ENCODE peak calls at places on chromosomes 1 and 21, in nine cellular contexts. X, K, Q, Z, T, E, I, N and P are unnamed samples. For H3K9me3 and H3K4me1, the result is how much of the 10 kb centered on the place peaks cover.

GRCh38 chr21:16377857-16378256 is 648.1 kb downstream of the USP25 start:
- DNase-seq in X (no peak), K (no peak), Q (no peak), Z (no peak), T (peak), E (no peak), I (no peak), N (no peak), P (no peak)

GRCh38 chr1:243850368-243851128 is 505 bp upstream of the AKT3 start:
- DNase-seq in X (peak), K (peak), Q (peak), Z (no peak), T (peak), E (peak), I (peak), N (peak), P (peak)

GRCh38 chr1:241213147-241213546 is 143.9 kb downstream of the RGS7 start:
- DNase-seq in X (no peak), K (no peak), Q (no peak), Z (no peak), T (no peak), E (no peak), I (no peak), N (no peak), P (no peak)

GRCh38 chr1:66168919-66169725 is 364.8 kb upstream of the SGIP1 start:
- DNase-seq in X (no peak), K (no peak), Q (no peak), Z (no peak), T (no peak), E (no peak), I (no peak), N (no peak), P (no peak)

GRCh38 chr1:17405898-17406759 is 33.3 kb downstream of the RCC2 start:
- DNase-seq in X (peak), K (peak), Q (peak), Z (no peak), T (peak), E (peak), I (peak), N (peak), P (peak)

GRCh38 chr21:45602106-45602505 is 41.4 kb upstream of the PCBP3 start:
- DNase-seq in X (no peak), K (no peak), Q (no peak), Z (no peak), T (no peak), E (no peak), I (no peak), N (no peak), P (no peak)

GRCh38 chr1:41268154-41268770 is 26.2 kb upstream of the SCMH1 start:
- DNase-seq in X (peak), K (peak), Q (peak), Z (no peak), T (peak), E (peak), I (peak), N (peak), P (peak)

GRCh38 chr1:5975133-5975880 is 16.9 kb downstream of the NPHP4 start:
- DNase-seq in X (no peak), K (no peak), Q (peak), Z (no peak), T (peak), E (peak), I (peak), N (peak), P (no peak)

GRCh38 chr1:45802343-45803298 is 791 bp upstream of the MAST2 start:
- DNase-seq in X (peak), K (peak), Q (peak), Z (no peak), T (peak), E (peak), I (peak), N (peak), P (peak)

GRCh38 chr1:22829001-22829989 is 118.7 kb downstream of the EPHB2 start:
- DNase-seq in X (no peak), K (no peak), Q (peak), Z (no peak), T (no peak), E (no peak), I (no peak), N (no peak), P (no peak)

GRCh38 chr1:23529146-23530088 is 1.6 kb downstream of the E2F2 start:
- DNase-seq in X (no peak), K (no peak), Q (peak), Z (no peak), T (no peak), E (no peak), I (no peak), N (peak), P (no peak)

GRCh38 chr1:156752843-156753486 is 1.5 kb upstream of the HDGF start:
- DNase-seq in X (no peak), K (no peak), Q (no peak), Z (no peak), T (no peak), E (no peak), I (no peak), N (no peak), P (no peak)

GRCh38 chr21:44966135-44967081 is 26.6 kb downstream of the SLX9 start:
- DNase-seq in X (no peak), K (no peak), Q (peak), Z (no peak), T (no peak), E (no peak), I (peak), N (no peak), P (peak)

GRCh38 chr1:11700655-11701467 is 9.4 kb downstream of the DRAXIN start:
- DNase-seq in X (no peak), K (no peak), Q (no peak), Z (no peak), T (no peak), E (no peak), I (no peak), N (no peak), P (no peak)

GRCh38 chr21:45482899-45483821 is 59.1 kb downstream of the SLC19A1 start:
- DNase-seq in X (no peak), K (no peak), Q (no peak), Z (no peak), T (no peak), E (no peak), I (no peak), N (no peak), P (no peak)

GRCh38 chr21:28590722-28591121 is 402.0 kb downstream of the LTN1 start:
- DNase-seq in X (no peak), K (no peak), Q (no peak), Z (no peak), T (no peak), E (no peak), I (no peak), N (no peak), P (no peak)

GRCh38 chr1:227304665-227305064 is 13.6 kb downstream of the CDC42BPA start:
- DNase-seq in X (no peak), K (no peak), Q (no peak), Z (no peak), T (no peak), E (no peak), I (no peak), N (no peak), P (no peak)

GRCh38 chr1:150256549-150257341 is 829 bp upstream of the CA14 start:
- DNase-seq in X (no peak), K (no peak), Q (no peak), Z (no peak), T (no peak), E (no peak), I (no peak), N (no peak), P (no peak)

GRCh38 chr1:7613106-7613850 is 157.8 kb upstream of the VAMP3 start:
- DNase-seq in X (no peak), K (no peak), Q (no peak), Z (no peak), T (no peak), E (no peak), I (no peak), N (no peak), P (no peak)

GRCh38 chr21:40053007-40053406 is 185.8 kb downstream of the PCP4 start:
- DNase-seq in X (no peak), K (peak), Q (no peak), Z (no peak), T (no peak), E (no peak), I (no peak), N (peak), P (peak)

GRCh38 chr1:240284656-240285427 is 193.2 kb downstream of the FMN2 start:
- DNase-seq in X (no peak), K (no peak), Q (no peak), Z (no peak), T (no peak), E (no peak), I (no peak), N (no peak), P (no peak)

GRCh38 chr1:90534669-90535379 is 182.3 kb downstream of the BARHL2 start:
- DNase-seq in X (no peak), K (no peak), Q (no peak), Z (no peak), T (no peak), E (no peak), I (no peak), N (no peak), P (no peak)

GRCh38 chr1:235622933-235623790 is 26.4 kb downstream of the GNG4 start:
- DNase-seq in X (no peak), K (no peak), Q (no peak), Z (no peak), T (no peak), E (no peak), I (no peak), N (peak), P (no peak)

GRCh38 chr21:42781981-42782722 is 97.2 kb downstream of the WDR4 start:
- DNase-seq in X (no peak), K (no peak), Q (no peak), Z (no peak), T (peak), E (peak), I (peak), N (no peak), P (no peak)

GRCh38 chr1:55751776-55752175 is 536.6 kb upstream of the USP24 start:
- DNase-seq in X (no peak), K (no peak), Q (no peak), Z (no peak), T (no peak), E (no peak), I (no peak), N (no peak), P (no peak)

GRCh38 chr1:188433428-188433827 is 1604.7 kb downstream of the PLA2G4A start:
- DNase-seq in X (no peak), K (no peak), Q (no peak), Z (no peak), T (no peak), E (no peak), I (no peak), N (no peak), P (no peak)

GRCh38 chr1:169833179-169833901 is 38.6 kb upstream of the METTL18 start:
- DNase-seq in X (no peak), K (no peak), Q (no peak), Z (no peak), T (no peak), E (no peak), I (no peak), N (no peak), P (no peak)

GRCh38 chr21:25421327-25422028 is 185.8 kb downstream of the MRPL39 start:
- DNase-seq in X (no peak), K (no peak), Q (peak), Z (no peak), T (peak), E (peak), I (no peak), N (peak), P (no peak)

GRCh38 chr1:201351617-201352016 is 25.9 kb downstream of the TNNT2 start:
- DNase-seq in X (no peak), K (no peak), Q (no peak), Z (no peak), T (no peak), E (no peak), I (no peak), N (no peak), P (no peak)

GRCh38 chr1:248359415-248359814 is 2.0 kb upstream of the OR2T4 start:
- DNase-seq in X (no peak), K (no peak), Q (no peak), Z (no peak), T (no peak), E (no peak), I (no peak), N (no peak), P (no peak)
- H3K9me3 ChIP-seq in X (under half), K (under half), Q (under half), Z (under half), T (under half), E (under half), I (under half), N (under half), P (under half)

DNA sequence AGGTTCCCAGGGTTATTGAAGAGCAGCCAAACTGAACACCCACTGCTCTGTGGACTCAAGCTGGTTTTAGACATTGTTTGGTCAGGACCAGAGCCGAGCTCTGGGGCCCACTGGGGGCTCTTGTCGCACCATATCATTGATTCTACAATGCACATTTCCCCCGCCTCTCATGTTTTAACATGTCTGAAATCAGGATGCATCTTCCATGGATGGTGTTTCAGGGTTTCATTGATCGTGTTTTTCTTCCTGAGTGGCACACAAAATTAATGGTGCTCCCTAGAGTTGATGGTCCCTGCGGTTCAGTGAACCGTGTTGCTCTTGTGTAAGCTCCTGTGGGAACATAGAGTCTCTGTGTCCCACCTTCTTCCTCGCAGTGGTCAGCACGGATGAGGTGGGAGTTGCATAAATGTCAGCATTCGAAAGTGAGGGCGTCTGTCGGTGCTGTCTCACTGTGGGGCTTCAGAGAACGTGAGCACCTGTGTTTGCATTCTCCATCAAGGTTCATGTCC is 38.3 kb downstream of the GALNT2 start:
- DNase-seq in X (no peak), K (no peak), Q (no peak), Z (no peak), T (no peak), E (no peak), I (no peak), N (no peak), P (no peak)
- TF ChIP-seq POLR2A in X (no peak), K (no peak), Q (no peak), Z (no peak), T (peak), E (no peak), I (no peak), N (no peak), P (no peak)

DNA sequence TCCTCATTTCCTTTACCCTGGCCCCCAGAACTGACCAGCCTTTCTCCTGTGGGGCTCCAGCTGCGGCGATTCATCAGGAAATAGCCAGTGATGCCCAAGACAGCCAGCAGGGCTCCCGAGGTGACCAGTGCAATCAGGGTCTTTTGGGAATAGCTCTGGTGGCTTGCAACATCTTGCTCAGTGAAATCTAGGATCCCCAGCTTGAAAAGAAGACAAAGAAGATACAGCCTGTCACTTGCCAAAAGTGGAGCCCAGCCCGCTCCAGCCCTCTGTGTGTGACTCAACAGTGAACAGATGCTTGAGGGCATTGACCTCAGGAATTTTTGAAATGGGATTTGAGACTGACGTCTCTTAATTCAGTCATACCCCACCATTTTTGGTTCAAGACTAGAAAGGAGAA is 22.3 kb downstream of the CD34 start:
- DNase-seq in X (no peak), K (peak), Q (no peak), Z (no peak), T (peak), E (peak), I (no peak), N (no peak), P (no peak)
- H3K4me1 ChIP-seq in X (under half), K (under half), Q (under half), Z (half or more), T (half or more), E (under half), I (under half), N (under half), P (under half)

DNA sequence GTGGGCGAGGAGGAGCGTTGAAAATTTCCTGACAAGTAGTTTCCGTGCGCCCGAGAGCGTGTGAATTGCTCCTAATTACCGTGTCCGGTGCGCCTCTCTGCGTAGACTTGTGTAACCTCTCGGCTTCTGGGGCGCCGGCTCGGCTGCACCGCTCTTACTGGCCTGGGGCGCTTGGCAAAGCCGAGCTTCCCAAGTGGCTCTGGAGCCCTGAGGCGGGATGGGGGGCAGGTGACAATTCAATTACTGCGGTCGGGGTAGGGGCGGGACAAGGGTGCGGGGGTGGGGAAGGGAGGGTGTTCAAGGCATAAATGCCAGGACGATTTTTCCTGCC is 392 bp upstream of the DMRTA2 start:
- DNase-seq in X (peak), K (no peak), Q (no peak), Z (no peak), T (no peak), E (no peak), I (no peak), N (no peak), P (no peak)
- H3K9me3 ChIP-seq in X (under half), K (under half), Q (under half), Z (under half), T (under half), E (under half), I (under half), N (under half), P (under half)

DNA sequence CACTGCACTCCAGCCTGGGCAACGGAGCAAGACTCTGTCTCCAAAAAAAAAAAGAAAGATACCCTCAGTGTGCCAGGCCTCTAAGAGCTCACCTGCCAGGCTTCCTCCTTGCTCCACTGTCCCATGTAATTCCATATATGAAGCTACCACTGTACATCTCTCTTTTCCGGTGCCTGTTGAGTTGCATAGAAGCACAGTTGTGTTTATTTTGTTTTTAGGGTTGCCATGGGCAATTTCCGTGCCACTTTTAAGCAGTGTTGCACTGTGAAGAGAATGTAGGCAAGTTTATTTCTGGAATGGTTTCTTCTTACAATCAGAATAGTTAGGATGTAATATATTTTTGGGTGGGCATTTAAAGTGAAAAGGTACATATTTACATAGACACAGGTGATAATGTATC is 23.3 kb downstream of the MR1 start:
- DNase-seq in X (no peak), K (no peak), Q (no peak), Z (no peak), T (no peak), E (no peak), I (no peak), N (no peak), P (no peak)
- TF ChIP-seq POLR2A in X (no peak), K (no peak), Q (no peak), Z (no peak), T (no peak), E (no peak), I (no peak), N (no peak), P (no peak)

GRCh38 chr1:30905403-30905802 is 3.2 kb downstream of the SDC3 start:
- DNase-seq in X (no peak), K (no peak), Q (no peak), Z (no peak), T (no peak), E (no peak), I (peak), N (no peak), P (no peak)
- H3K4me1 ChIP-seq in X (under half), K (half or more), Q (under half), Z (half or more), T (under half), E (half or more), I (under half), N (under half), P (under half)

GRCh38 chr1:84603223-84603622 is 29.0 kb upstream of the CTBS start:
- DNase-seq in X (no peak), K (no peak), Q (no peak), Z (no peak), T (peak), E (no peak), I (no peak), N (no peak), P (no peak)
- H3K9me3 ChIP-seq in X (under half), K (under half), Q (under half), Z (under half), T (under half), E (under half), I (under half), N (under half), P (under half)

DNA sequence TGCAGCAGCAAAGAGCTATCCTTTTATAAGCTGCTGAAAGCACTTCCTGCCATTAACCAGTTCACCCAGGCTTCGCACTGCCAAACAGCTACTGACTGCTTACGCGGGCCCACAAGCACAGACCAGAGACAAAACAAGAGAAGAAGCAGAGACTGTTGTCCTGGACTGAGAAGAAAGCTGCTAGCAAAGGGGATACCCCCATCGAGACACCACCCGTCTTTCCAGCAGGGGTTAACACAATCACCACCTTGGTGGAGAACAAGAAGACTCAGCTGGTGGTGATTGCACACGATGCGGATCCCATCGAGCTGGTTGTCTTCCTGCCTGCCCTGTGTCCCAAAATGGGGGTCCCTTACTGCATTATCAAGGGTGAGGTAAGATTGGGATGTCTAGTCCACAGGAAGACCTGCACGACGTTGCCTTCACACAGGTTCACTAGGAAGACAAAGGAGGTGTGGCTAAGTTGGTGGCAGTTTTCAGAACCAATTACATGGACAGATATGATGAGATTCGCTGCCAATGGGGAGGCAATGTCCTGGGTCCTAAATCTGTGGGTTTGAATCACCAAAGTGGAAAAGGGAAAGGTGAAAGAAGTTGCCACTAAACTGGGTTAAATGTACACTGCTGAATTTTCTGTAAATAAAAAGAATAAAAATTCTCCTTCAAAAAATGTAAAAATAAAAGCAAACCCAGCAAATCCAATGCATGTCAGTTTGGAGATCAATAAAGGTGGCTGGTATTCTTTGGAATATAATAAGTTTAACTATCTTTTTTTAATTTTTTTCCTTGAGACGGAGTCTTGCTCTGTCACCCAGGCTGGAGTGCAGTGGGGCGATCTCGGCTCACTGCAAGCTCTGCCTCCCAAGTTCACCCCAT is 1.2 kb downstream of the FMO5 start:
- DNase-seq in X (no peak), K (no peak), Q (no peak), Z (no peak), T (no peak), E (no peak), I (no peak), N (no peak), P (no peak)
- TF ChIP-seq POLR2A in X (no peak), K (no peak), Q (no peak), Z (no peak), T (no peak), E (no peak), I (no peak), N (no peak), P (no peak)